ENCODE peak calls at places on chromosomes 4 and X, in five cellular contexts. One of them, this sample, is unnamed. For H3K36me3, the result is how much of the 10 kb centered on the place peaks cover.

GRCh38 chr4:66014146-66014765 is 344.0 kb upstream of the EPHA5 start:
- DNase-seq in IMR-90: no peak
- DNase-seq in stomach: no peak
- DNase-seq in ovary: no peak
- DNase-seq in HCT116: no peak
- DNase-seq in this sample: no peak

GRCh38 chrX:112857478-112857878 is 16.8 kb upstream of the AMOT start:
- DNase-seq in IMR-90: no peak
- DNase-seq in stomach: no peak
- DNase-seq in ovary: no peak
- DNase-seq in HCT116: no peak
- DNase-seq in this sample: no peak

GRCh38 chr4:16289872-16290554 is 63.7 kb upstream of the TAPT1 start:
- DNase-seq in IMR-90: peak
- DNase-seq in stomach: no peak
- DNase-seq in ovary: no peak
- DNase-seq in HCT116: peak
- DNase-seq in this sample: no peak

GRCh38 chr4:89535251-89535650 is 227.7 kb upstream of the GPRIN3 start:
- DNase-seq in IMR-90: peak
- DNase-seq in stomach: no peak
- DNase-seq in ovary: no peak
- DNase-seq in HCT116: no peak
- DNase-seq in this sample: no peak

GRCh38 chrX:119482497-119483480 is 14.5 kb downstream of the SLC25A5 start:
- DNase-seq in IMR-90: peak
- DNase-seq in stomach: peak
- DNase-seq in ovary: peak
- DNase-seq in HCT116: no peak
- DNase-seq in this sample: no peak

GRCh38 chr4:20493761-20494353 is 206.4 kb upstream of the PACRGL start:
- DNase-seq in IMR-90: peak
- DNase-seq in stomach: no peak
- DNase-seq in ovary: no peak
- DNase-seq in HCT116: no peak
- DNase-seq in this sample: no peak

GRCh38 chr4:38495481-38495880 is 168.5 kb upstream of the KLF3 start:
- DNase-seq in IMR-90: no peak
- DNase-seq in stomach: no peak
- DNase-seq in ovary: no peak
- DNase-seq in HCT116: no peak
- DNase-seq in this sample: no peak

GRCh38 chrX:38879631-38880220 is 78.5 kb downstream of the MID1IP1 start:
- DNase-seq in IMR-90: no peak
- DNase-seq in stomach: peak
- DNase-seq in ovary: no peak
- DNase-seq in HCT116: no peak
- DNase-seq in this sample: no peak

GRCh38 chrX:23742174-23742692 is 843 bp downstream of the ACOT9 start:
- DNase-seq in IMR-90: peak
- DNase-seq in stomach: peak
- DNase-seq in ovary: peak
- DNase-seq in HCT116: no peak
- DNase-seq in this sample: peak

GRCh38 chr4:8533274-8533865 is 46.8 kb upstream of the GPR78 start:
- DNase-seq in IMR-90: no peak
- DNase-seq in stomach: no peak
- DNase-seq in ovary: no peak
- DNase-seq in HCT116: no peak
- DNase-seq in this sample: no peak

GRCh38 chrX:80765226-80765625 is 44.5 kb downstream of the BRWD3 start:
- DNase-seq in IMR-90: peak
- DNase-seq in stomach: no peak
- DNase-seq in ovary: no peak
- DNase-seq in HCT116: no peak
- DNase-seq in this sample: no peak

GRCh38 chrX:20372533-20372932 is 105.8 kb upstream of the RPS6KA3 start:
- DNase-seq in IMR-90: no peak
- DNase-seq in stomach: no peak
- DNase-seq in ovary: no peak
- DNase-seq in HCT116: no peak
- DNase-seq in this sample: no peak

GRCh38 chr4:74821541-74821940 is 27.2 kb upstream of the BTC start:
- DNase-seq in IMR-90: no peak
- DNase-seq in stomach: no peak
- DNase-seq in ovary: no peak
- DNase-seq in HCT116: no peak
- DNase-seq in this sample: no peak

GRCh38 chrX:69137371-69137881 is 27.8 kb downstream of the PJA1 start:
- DNase-seq in IMR-90: peak
- DNase-seq in stomach: no peak
- DNase-seq in ovary: peak
- DNase-seq in HCT116: no peak
- DNase-seq in this sample: no peak

GRCh38 chr4:73599182-73599581 is 21.1 kb downstream of the RASSF6 start:
- DNase-seq in IMR-90: peak
- DNase-seq in stomach: peak
- DNase-seq in ovary: peak
- DNase-seq in HCT116: peak
- DNase-seq in this sample: no peak

GRCh38 chrX:150696264-150696789 is 3.1 kb downstream of the MTMR1 start:
- DNase-seq in IMR-90: no peak
- DNase-seq in stomach: no peak
- DNase-seq in ovary: no peak
- DNase-seq in HCT116: no peak
- DNase-seq in this sample: no peak

GRCh38 chrX:38987135-38987780 is 186.0 kb downstream of the MID1IP1 start:
- DNase-seq in IMR-90: peak
- DNase-seq in stomach: no peak
- DNase-seq in ovary: no peak
- DNase-seq in HCT116: no peak
- DNase-seq in this sample: no peak

GRCh38 chr4:86594559-86595425 is 677 bp downstream of the PTPN13 start:
- DNase-seq in IMR-90: peak
- DNase-seq in stomach: peak
- DNase-seq in ovary: peak
- DNase-seq in HCT116: peak
- DNase-seq in this sample: peak

GRCh38 chrX:14064632-14065432 is 35.1 kb upstream of the GEMIN8 start:
- DNase-seq in IMR-90: peak
- DNase-seq in stomach: no peak
- DNase-seq in ovary: no peak
- DNase-seq in HCT116: peak
- DNase-seq in this sample: no peak

GRCh38 chrX:153770606-153771175 is 6.6 kb downstream of the PLXNB3 start:
- DNase-seq in IMR-90: no peak
- DNase-seq in stomach: no peak
- DNase-seq in ovary: no peak
- DNase-seq in HCT116: no peak
- DNase-seq in this sample: no peak

GRCh38 chr4:143512978-143513313 is 556 bp upstream of the SMARCA5 start:
- DNase-seq in IMR-90: no peak
- DNase-seq in stomach: no peak
- DNase-seq in ovary: no peak
- DNase-seq in HCT116: no peak
- DNase-seq in this sample: no peak

GRCh38 chr4:8201341-8201781 is 2.3 kb downstream of the SH3TC1 start:
- DNase-seq in IMR-90: no peak
- DNase-seq in stomach: no peak
- DNase-seq in ovary: no peak
- DNase-seq in HCT116: no peak
- DNase-seq in this sample: no peak

GRCh38 chr4:189001283-189001970 is 862.2 kb downstream of the TRIML1 start:
- DNase-seq in IMR-90: no peak
- DNase-seq in stomach: no peak
- DNase-seq in ovary: no peak
- DNase-seq in HCT116: no peak
- DNase-seq in this sample: no peak

GRCh38 chr4:161799687-161800086 is 364.1 kb downstream of the FSTL5 start:
- DNase-seq in IMR-90: peak
- DNase-seq in stomach: no peak
- DNase-seq in ovary: no peak
- DNase-seq in HCT116: no peak
- DNase-seq in this sample: no peak

GRCh38 chr4:56655209-56655626 is 25.9 kb downstream of the HOPX start:
- DNase-seq in IMR-90: peak
- DNase-seq in stomach: no peak
- DNase-seq in ovary: peak
- DNase-seq in HCT116: no peak
- DNase-seq in this sample: peak

GRCh38 chrX:107678957-107679740 is 50.8 kb downstream of the PRPS1 start:
- DNase-seq in IMR-90: peak
- DNase-seq in stomach: peak
- DNase-seq in ovary: peak
- DNase-seq in HCT116: no peak
- DNase-seq in this sample: peak

GRCh38 chr4:87024181-87024580 is 89.4 kb downstream of the AFF1 start:
- DNase-seq in IMR-90: peak
- DNase-seq in stomach: no peak
- DNase-seq in ovary: no peak
- DNase-seq in HCT116: no peak
- DNase-seq in this sample: no peak

GRCh38 chrX:134849390-134849789 is 141.4 kb upstream of the SMIM10 start:
- DNase-seq in IMR-90: peak
- DNase-seq in stomach: no peak
- DNase-seq in ovary: no peak
- DNase-seq in HCT116: no peak
- DNase-seq in this sample: no peak

GRCh38 chr4:148286043-148286442 is 156.2 kb downstream of the NR3C2 start:
- DNase-seq in IMR-90: no peak
- DNase-seq in stomach: no peak
- DNase-seq in ovary: no peak
- DNase-seq in HCT116: no peak
- DNase-seq in this sample: no peak

GRCh38 chr4:73998040-73999011 is at the start of gene CXCL5:
- DNase-seq in IMR-90: peak
- DNase-seq in stomach: peak
- DNase-seq in ovary: no peak
- DNase-seq in HCT116: no peak
- DNase-seq in this sample: no peak

GRCh38 chrX:154401045-154401799 is 3.0 kb downstream of the RPL10 start:
- DNase-seq in IMR-90: peak
- DNase-seq in stomach: no peak
- DNase-seq in ovary: no peak
- DNase-seq in HCT116: no peak
- DNase-seq in this sample: no peak

GRCh38 chr4:75561789-75562188 is 5.9 kb downstream of the ODAPH start:
- DNase-seq in IMR-90: peak
- DNase-seq in stomach: no peak
- DNase-seq in ovary: no peak
- DNase-seq in HCT116: no peak
- DNase-seq in this sample: no peak

GRCh38 chr4:2364654-2365053 is 53.8 kb downstream of the ZFYVE28 start:
- DNase-seq in IMR-90: no peak
- DNase-seq in stomach: peak
- DNase-seq in ovary: peak
- DNase-seq in HCT116: no peak
- DNase-seq in this sample: no peak
- H3K27ac ChIP-seq in IMR-90: no peak
- H3K27ac ChIP-seq in stomach: peak
- H3K27ac ChIP-seq in ovary: peak
- H3K27ac ChIP-seq in HCT116: no peak
- H3K27ac ChIP-seq in this sample: no peak

DNA sequence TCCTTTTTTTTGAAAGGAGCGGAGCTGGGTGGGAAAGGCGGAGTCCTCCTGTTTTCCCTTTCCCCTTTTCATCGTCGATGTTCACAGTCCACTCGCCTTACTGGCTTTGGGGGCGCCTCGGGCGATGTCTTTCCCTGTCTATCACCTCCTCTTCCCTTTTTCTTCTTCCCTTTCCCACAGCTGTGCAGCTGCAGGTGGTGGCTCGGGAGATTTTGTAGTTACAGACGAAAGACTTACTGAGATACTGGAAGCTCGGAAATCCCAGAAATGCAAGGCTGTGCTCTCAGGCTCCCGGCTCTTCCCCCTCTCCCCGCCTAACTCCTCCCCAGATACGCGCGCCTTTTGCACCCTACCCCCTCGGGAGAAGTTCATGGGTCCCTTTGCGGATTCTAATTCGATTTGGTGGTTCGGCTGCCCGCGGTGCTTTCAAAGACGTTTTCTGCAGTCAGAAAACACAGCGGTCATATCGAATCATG is 1.3 kb downstream of the SEPTIN11 start:
- DNase-seq in IMR-90: peak
- DNase-seq in stomach: no peak
- DNase-seq in ovary: peak
- DNase-seq in HCT116: no peak
- DNase-seq in this sample: no peak
- TF ChIP-seq POLR2A in IMR-90: no peak
- TF ChIP-seq POLR2A in stomach: no peak
- TF ChIP-seq POLR2A in ovary: no peak
- TF ChIP-seq POLR2A in HCT116: no peak
- TF ChIP-seq POLR2A in this sample: no peak

GRCh38 chrX:3678287-3678686 is 35.2 kb downstream of the PRKX start:
- DNase-seq in IMR-90: peak
- DNase-seq in stomach: no peak
- DNase-seq in ovary: no peak
- DNase-seq in HCT116: no peak
- DNase-seq in this sample: no peak

GRCh38 chrX:3680459-3680858 is 33.0 kb downstream of the PRKX start:
- DNase-seq in IMR-90: peak
- DNase-seq in stomach: no peak
- DNase-seq in ovary: no peak
- DNase-seq in HCT116: no peak
- DNase-seq in this sample: no peak

GRCh38 chrX:3679669-3680068 is 33.8 kb downstream of the PRKX start:
- DNase-seq in IMR-90: no peak
- DNase-seq in stomach: no peak
- DNase-seq in ovary: no peak
- DNase-seq in HCT116: no peak
- DNase-seq in this sample: no peak
- H3K36me3 ChIP-seq in IMR-90: under half
- H3K36me3 ChIP-seq in stomach: under half
- H3K36me3 ChIP-seq in ovary: under half
- H3K36me3 ChIP-seq in HCT116: under half
- H3K36me3 ChIP-seq in this sample: under half

DNA sequence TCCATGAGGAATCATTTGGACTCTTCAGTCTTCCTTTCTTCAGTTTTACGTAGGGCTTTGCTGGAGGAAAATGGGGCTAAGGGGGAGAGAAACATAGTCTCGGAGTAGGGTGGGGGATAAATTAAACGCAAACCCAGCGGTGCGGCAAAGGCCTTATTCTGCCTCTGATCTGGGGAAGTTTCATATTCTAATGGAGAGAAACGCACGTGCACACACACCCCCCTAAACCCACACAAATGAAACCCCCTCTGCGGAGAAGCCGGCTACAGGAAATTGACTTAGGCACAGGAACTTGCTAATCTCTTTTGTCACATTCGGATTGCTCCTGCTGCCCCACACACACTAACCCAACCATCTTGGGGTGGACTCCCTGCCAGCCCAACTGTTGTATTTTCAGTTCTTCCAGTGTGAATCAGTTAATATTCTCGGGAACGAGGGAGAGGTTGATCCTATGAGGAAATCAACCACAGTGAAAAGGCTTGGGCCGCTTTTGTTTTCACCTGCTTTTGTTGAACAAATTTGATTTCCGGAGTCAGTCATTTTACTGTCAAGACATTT is at the start of gene RHOH:
- DNase-seq in IMR-90: no peak
- DNase-seq in stomach: peak
- DNase-seq in ovary: no peak
- DNase-seq in HCT116: no peak
- DNase-seq in this sample: no peak
- H3K27ac ChIP-seq in IMR-90: no peak
- H3K27ac ChIP-seq in stomach: peak
- H3K27ac ChIP-seq in ovary: no peak
- H3K27ac ChIP-seq in HCT116: no peak
- H3K27ac ChIP-seq in this sample: peak